ENCODE peak calls at places on chromosomes 5 and 9, in eight cellular contexts. K, Y, S, B, N, G, F and I are unnamed samples.

GRCh38 chr5:43573058-43573457 is 16.2 kb upstream of the PAIP1 start:
- DNase-seq in K (no peak), Y (no peak), N (peak; percentile 22), B (no peak), G (no peak), F (no peak), S (no peak), I (no peak)

GRCh38 chr5:102916114-102916513 is 161.0 kb downstream of the PAM start:
- DNase-seq in K (no peak), G (no peak), S (no peak), F (no peak), N (no peak), Y (no peak), B (no peak), I (no peak)

GRCh38 chr5:33257807-33258491 is 182.8 kb upstream of the TARS1 start:
- DNase-seq in S (no peak), G (no peak), K (no peak), Y (no peak), N (peak; percentile 90), F (no peak), B (no peak), I (no peak)

GRCh38 chr5:6772886-6773285 is 59.7 kb downstream of the TENT4A start:
- DNase-seq in S (no peak), K (no peak), G (no peak), B (peak; percentile 62), Y (no peak), N (no peak), F (no peak), I (peak; percentile 24)

GRCh38 chr5:178289438-178289837 is 56.8 kb upstream of the PHYKPL start:
- DNase-seq in B (no peak), Y (no peak), K (no peak), N (no peak), S (no peak), F (no peak), G (no peak), I (no peak)

GRCh38 chr5:107893642-107894041 is 222.9 kb upstream of the EFNA5 start:
- DNase-seq in G (no peak), F (peak; percentile 54), K (no peak), S (no peak), Y (no peak), N (peak; percentile 83), B (no peak), I (no peak)

GRCh38 chr5:167861134-167861930 is 430.1 kb upstream of the WWC1 start:
- DNase-seq in S (no peak), B (no peak), N (no peak), G (peak; percentile 89), K (peak; percentile 17), F (no peak), Y (no peak), I (no peak)

GRCh38 chr9:126695186-126696090 is 81.7 kb downstream of the LMX1B start:
- DNase-seq in Y (peak; percentile 45), S (no peak), B (no peak), G (peak; percentile 36), K (peak; percentile 6), N (no peak), F (no peak), I (no peak)

GRCh38 chr5:9082996-9083395 is 462.9 kb downstream of the SEMA5A start:
- DNase-seq in S (no peak), F (no peak), B (no peak), K (no peak), Y (no peak), G (no peak), N (no peak), I (no peak)

GRCh38 chr5:91850031-91850430 is 466.9 kb upstream of the ARRDC3 start:
- DNase-seq in K (no peak), N (peak; percentile 47), B (no peak), Y (no peak), S (no peak), G (no peak), F (no peak), I (no peak)

GRCh38 chr9:12775963-12776774 is 1.3 kb downstream of the LURAP1L start:
- DNase-seq in Y (peak; percentile 75), S (no peak), N (peak; percentile 84), F (peak; percentile 75), K (peak; percentile 81), G (peak; percentile 93), B (peak; percentile 74), I (peak; percentile 71)

GRCh38 chr9:124941689-124942561 is 1.0 kb upstream of the GOLGA1 start:
- DNase-seq in F (peak; percentile 56), Y (peak; percentile 52), G (peak; percentile 78), B (peak; percentile 57), N (no peak), K (peak; percentile 74), S (peak; percentile 75), I (no peak)

GRCh38 chr5:68449380-68449779 is 233.8 kb downstream of the PIK3R1 start:
- DNase-seq in Y (no peak), B (no peak), G (no peak), K (no peak), N (no peak), S (no peak), F (no peak), I (no peak)

GRCh38 chr9:75083188-75083976 is 4.6 kb downstream of the NMRK1 start:
- DNase-seq in Y (no peak), S (peak; percentile 41), B (no peak), N (no peak), G (peak; percentile 87), K (no peak), F (no peak), I (no peak)

GRCh38 chr9:111615928-111616327 is 15.2 kb upstream of the DNAJC25 start:
- DNase-seq in K (no peak), B (no peak), Y (no peak), G (no peak), F (no peak), N (peak; percentile 26), S (no peak), I (no peak)

GRCh38 chr5:76958976-76959767 is 6.3 kb downstream of the CRHBP start:
- DNase-seq in G (no peak), B (no peak), Y (no peak), F (no peak), S (no peak), K (no peak), N (peak; percentile 94), I (no peak)

GRCh38 chr5:173739741-173740140 is 123.3 kb upstream of the BOD1 start:
- DNase-seq in S (no peak), Y (no peak), B (no peak), F (no peak), N (no peak), G (no peak), K (no peak), I (no peak)

GRCh38 chr5:35856186-35857003 is at the start of gene IL7R:
- DNase-seq in G (no peak), K (no peak), F (no peak), N (peak; percentile 67), S (no peak), Y (no peak), B (no peak), I (no peak)

GRCh38 chr9:129341991-129342348 is 163.9 kb upstream of the IER5L start:
- DNase-seq in N (no peak), K (no peak), B (no peak), F (no peak), S (no peak), G (no peak), Y (no peak), I (no peak)

GRCh38 chr9:129344623-129345495 is 166.8 kb upstream of the IER5L start:
- DNase-seq in S (no peak), K (no peak), B (no peak), Y (no peak), G (no peak), N (no peak), F (no peak), I (no peak)

GRCh38 chr9:129343119-129343696 is 165.1 kb upstream of the IER5L start:
- DNase-seq in Y (no peak), F (no peak), G (no peak), S (no peak), K (no peak), N (no peak), B (no peak), I (no peak)

GRCh38 chr9:129342591-129342990 is 164.5 kb upstream of the IER5L start:
- DNase-seq in N (no peak), Y (no peak), S (no peak), G (no peak), B (no peak), K (no peak), F (no peak), I (no peak)

DNA sequence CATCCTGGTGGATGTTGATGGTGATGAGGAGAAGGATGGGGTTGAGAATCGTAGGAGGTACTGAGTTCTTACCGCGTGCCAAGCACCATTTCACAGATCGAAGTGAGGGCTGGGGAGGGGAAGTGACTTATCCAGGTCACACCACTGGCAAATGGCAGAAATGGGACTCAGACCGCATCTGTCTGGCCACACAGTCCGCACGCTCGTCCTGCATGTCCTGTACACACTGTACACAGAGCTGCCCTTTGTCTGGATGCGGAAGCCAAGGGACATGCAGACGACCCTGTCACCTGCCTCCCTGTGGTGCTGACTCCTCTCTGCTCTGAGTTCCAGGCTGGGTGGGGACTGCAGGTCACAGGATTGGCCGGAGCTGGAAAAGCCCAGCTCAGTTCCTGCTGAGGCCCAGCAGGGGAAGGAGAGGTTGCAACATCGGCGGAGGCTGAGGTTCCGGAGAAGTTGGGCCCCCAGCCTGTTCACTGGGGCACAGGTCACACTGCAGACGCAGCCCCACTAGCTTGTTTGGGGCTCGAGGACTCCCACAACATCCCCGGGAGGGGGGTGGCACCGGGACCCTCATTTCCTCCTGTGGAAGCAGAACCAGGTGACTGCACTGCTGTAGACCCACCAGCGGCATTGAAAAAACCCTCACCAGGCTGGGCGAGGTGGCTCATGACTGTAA is 165.8 kb upstream of the IER5L start:
- DNase-seq in Y (no peak), S (no peak), B (peak; percentile 47), F (peak; percentile 54), K (no peak), N (no peak), G (peak; percentile 64), I (no peak)
- H3K27ac ChIP-seq in Y (peak overlapping the region; percentile 52), S (no peak overlapping the region), B (peak overlapping the region; percentile 63), F (peak overlapping the region; percentile 75), K (no peak overlapping the region), N (no peak overlapping the region), G (no peak overlapping the region), I (peak overlapping the region; percentile 59)

GRCh38 chr5:16866795-16867584 is 69.1 kb downstream of the MYO10 start:
- DNase-seq in B (no peak), Y (no peak), N (peak; percentile 70), K (peak; percentile 29), F (no peak), S (no peak), G (peak; percentile 75), I (no peak)
- H3K27ac ChIP-seq in B (no peak overlapping the region), Y (no peak overlapping the region), N (peak overlapping the region; percentile 38), K (peak overlapping the region; percentile 16), F (no peak overlapping the region), S (no peak overlapping the region), G (peak overlapping the region; percentile 21), I (no peak overlapping the region)

GRCh38 chr5:69491838-69492390 is 676 bp upstream of the OCLN start:
- DNase-seq in S (no peak), F (no peak), N (no peak), K (no peak), Y (no peak), B (no peak), G (no peak), I (no peak)
- H3K27ac ChIP-seq in S (no peak overlapping the region), F (no peak overlapping the region), N (no peak overlapping the region), K (peak overlapping the region; percentile 33), Y (peak overlapping the region; percentile 94), B (peak overlapping the region; percentile 3), G (no peak overlapping the region), I (no peak overlapping the region)

DNA sequence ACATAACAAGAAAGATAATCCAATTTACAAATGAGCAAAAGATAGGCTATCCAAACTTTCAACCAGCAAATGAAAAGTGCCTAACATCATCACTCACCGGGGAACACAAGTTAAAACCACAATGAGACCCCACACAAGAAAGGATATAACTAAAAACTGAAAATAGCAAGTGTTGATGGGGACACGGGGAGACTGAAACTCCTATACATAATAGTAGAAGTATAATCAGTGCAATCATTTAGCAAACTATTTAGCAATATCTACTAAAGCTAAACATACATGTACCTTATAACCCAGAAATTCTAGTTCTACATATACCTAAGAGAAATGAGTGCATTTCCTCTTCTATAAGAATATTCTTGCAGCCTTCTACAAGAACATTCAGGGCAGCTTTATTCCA is 72.5 kb downstream of the RICTOR start:
- DNase-seq in B (no peak), N (no peak), G (no peak), K (no peak), S (no peak), F (no peak), Y (no peak), I (no peak)
- H3K27ac ChIP-seq in B (no peak overlapping the region), N (no peak overlapping the region), G (no peak overlapping the region), K (no peak overlapping the region), S (no peak overlapping the region), F (no peak overlapping the region), Y (no peak overlapping the region), I (no peak overlapping the region)